ENCODE peak calls at places on chromosome X, in five cellular contexts. M is Caco-2, A is HFF-Myc, F is kidney, R is upper lobe of right lung. G is an unnamed sample.

GRCh38 chrX:12080265-12080664 is 58.0 kb upstream of the FRMPD4 start:
- DNase-seq in F (no peak), R (no peak), A (no peak), M (peak; percentile 5), G (no peak)

GRCh38 chrX:151702741-151703352 is 7.6 kb downstream of the PRRG3 start:
- DNase-seq in A (no peak), F (no peak), R (no peak), M (no peak), G (no peak)

GRCh38 chrX:39984191-39984956 is 113.4 kb downstream of the BCOR start:
- DNase-seq in F (peak; percentile 51), R (no peak), M (peak; percentile 14), A (no peak), G (no peak)

GRCh38 chrX:109862386-109862910 is 129.4 kb upstream of the ACSL4 start:
- DNase-seq in A (no peak), F (no peak), M (no peak), R (no peak), G (no peak)

GRCh38 chrX:4944767-4945166 is 1231.3 kb upstream of the PRKX start:
- DNase-seq in R (no peak), F (no peak), A (no peak), M (no peak), G (no peak)

GRCh38 chrX:9122504-9123245 is 88.7 kb upstream of the FAM9B start:
- DNase-seq in A (no peak), M (no peak), F (no peak), R (no peak), G (no peak)

GRCh38 chrX:74133156-74133796 is 170.7 kb upstream of the ZCCHC13 start:
- DNase-seq in M (peak; percentile 44), F (no peak), A (peak; percentile 4), R (no peak), G (peak; percentile 6)

GRCh38 chrX:56281789-56282188 is 49.6 kb downstream of the KLF8 start:
- DNase-seq in M (peak; percentile 9), F (no peak), R (no peak), A (no peak), G (no peak)

GRCh38 chrX:45774961-45775360 is 574.3 kb upstream of the DIPK2B start:
- DNase-seq in M (no peak), A (no peak), F (no peak), R (no peak), G (no peak)

GRCh38 chrX:98203800-98204199 is 1320.1 kb downstream of the RPA4 start:
- DNase-seq in A (no peak), R (no peak), M (no peak), F (no peak), G (no peak)

GRCh38 chrX:19566359-19567141 is 51.2 kb upstream of the MAP3K15 start:
- DNase-seq in M (peak; percentile 47), F (no peak), R (no peak), A (no peak), G (no peak)

GRCh38 chrX:123884809-123885408 is 25.1 kb downstream of the XIAP start:
- DNase-seq in A (no peak), F (no peak), R (no peak), M (peak; percentile 60), G (no peak)

GRCh38 chrX:131703646-131704045 is 159.8 kb downstream of the OR13H1 start:
- DNase-seq in R (no peak), F (no peak), M (no peak), A (no peak), G (no peak)

GRCh38 chrX:13110427-13111324 is 66.3 kb upstream of the FAM9C start:
- DNase-seq in F (peak; percentile 80), R (no peak), A (peak; percentile 47), M (no peak), G (peak; percentile 83)

GRCh38 chrX:38620623-38621022 is 59.3 kb downstream of the TSPAN7 start:
- DNase-seq in F (no peak), A (no peak), R (no peak), M (no peak), G (no peak)

GRCh38 chrX:76153221-76153620 is 19.6 kb upstream of the PBDC1 start:
- DNase-seq in R (no peak), A (no peak), F (no peak), M (no peak), G (no peak)

GRCh38 chrX:76148011-76148665 is 24.7 kb upstream of the PBDC1 start:
- DNase-seq in A (no peak), R (no peak), F (no peak), M (no peak), G (no peak)

GRCh38 chrX:76148753-76149152 is 24.1 kb upstream of the PBDC1 start:
- DNase-seq in F (no peak), A (no peak), M (no peak), R (no peak), G (no peak)
- H3K4me3 ChIP-seq in F (peak overlapping the region; percentile 37), A (peak overlapping the region; percentile 27), M (peak overlapping the region; percentile 5), R (peak overlapping the region; percentile 35), G (peak overlapping the region; percentile 26)

DNA sequence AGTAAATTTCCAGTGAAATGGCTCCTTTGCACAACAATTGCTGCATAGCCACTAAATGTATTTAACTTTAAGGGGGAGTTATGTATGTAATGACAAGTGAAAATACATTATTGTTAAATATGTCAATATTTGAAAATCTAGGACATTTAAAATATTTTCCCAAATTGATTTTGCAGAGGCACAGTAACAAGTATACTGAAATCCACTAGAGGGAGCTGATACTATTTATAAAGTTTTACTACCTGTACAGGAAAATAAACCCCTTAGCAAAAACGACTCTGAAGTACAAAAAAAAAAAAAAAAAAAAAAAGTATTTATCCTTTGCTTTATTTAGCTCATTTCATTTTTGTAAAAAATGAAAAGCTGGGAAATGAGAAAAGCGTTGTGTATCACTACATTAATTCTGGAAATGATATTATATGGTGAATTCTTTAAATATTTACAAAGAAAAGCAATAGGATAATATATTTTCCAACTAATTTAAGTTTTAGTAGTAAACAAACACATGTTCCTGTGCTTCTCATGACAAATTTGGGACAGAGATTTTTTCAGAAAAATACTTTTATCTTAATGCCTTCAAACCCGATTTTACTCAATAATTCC is 727.7 kb downstream of the DMD start:
- DNase-seq in R (no peak), M (no peak), A (no peak), F (no peak), G (no peak)
- TF ChIP-seq CTCF in R (peak; percentile 20), M (peak; percentile 20), A (no peak), F (no peak), G (peak; percentile 33)

GRCh38 chrX:150558424-150558823 is 10.0 kb upstream of the MTM1 start:
- DNase-seq in R (no peak), F (no peak), M (no peak), A (no peak), G (no peak)
- H3K4me3 ChIP-seq in R (no peak overlapping the region), F (no peak overlapping the region), M (no peak overlapping the region), A (no peak overlapping the region), G (no peak overlapping the region)

GRCh38 chrX:63128509-63128908 is 222.6 kb downstream of the SPIN4 start:
- DNase-seq in A (no peak), M (peak; percentile 31), F (no peak), R (no peak), G (no peak)
- TF ChIP-seq CTCF in A (peak; percentile 15), M (peak; percentile 46), F (peak; percentile 26), R (peak; percentile 45), G (peak; percentile 48)

DNA sequence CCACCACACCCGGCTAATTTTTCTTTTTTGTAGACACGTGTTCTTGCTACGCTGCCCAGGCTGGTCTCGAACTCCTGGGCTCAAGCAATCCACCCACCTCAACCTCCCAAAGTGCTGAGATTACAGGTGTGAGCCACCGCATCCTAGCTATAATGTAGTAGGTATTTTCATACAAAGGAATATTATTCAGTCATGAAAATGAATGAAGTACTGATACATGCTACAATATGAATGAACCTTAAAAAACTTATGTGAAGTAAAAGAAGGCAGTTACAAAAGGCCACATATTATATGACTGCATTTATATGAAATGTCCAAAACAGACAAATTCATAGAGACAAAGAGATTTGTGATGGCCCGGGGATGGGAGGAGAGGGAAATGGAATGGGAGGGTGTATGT is 4.7 kb upstream of the GATA1 start:
- DNase-seq in F (no peak), A (no peak), R (no peak), M (no peak), G (no peak)
- H3K4me3 ChIP-seq in F (no peak overlapping the region), A (no peak overlapping the region), R (no peak overlapping the region), M (no peak overlapping the region), G (no peak overlapping the region)

GRCh38 chrX:84168095-84168494 is 19.9 kb downstream of the RPS6KA6 start:
- DNase-seq in F (no peak), A (no peak), R (no peak), M (no peak), G (no peak)
- TF ChIP-seq CTCF in F (no peak), A (no peak), R (no peak), M (no peak), G (no peak)

DNA sequence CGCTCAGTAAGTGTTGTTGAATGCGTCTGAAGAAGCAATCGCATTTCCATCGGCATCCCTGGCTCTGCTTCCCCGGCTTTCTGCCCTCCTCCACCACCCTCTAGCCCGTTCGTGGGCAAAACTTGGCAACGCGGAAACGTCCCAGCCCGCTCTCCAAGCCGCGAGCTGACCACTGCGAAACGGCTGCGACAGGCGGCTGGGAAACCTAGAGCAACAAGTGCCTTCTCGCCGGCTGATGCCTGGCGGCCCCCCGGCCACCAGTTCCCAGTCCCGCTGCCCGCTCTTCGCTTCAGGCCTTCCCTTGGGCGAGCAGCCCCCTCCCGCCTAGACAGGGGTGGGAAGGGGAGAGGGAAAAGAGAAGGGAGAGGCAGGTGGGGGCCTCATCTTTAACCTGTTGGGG is 837 bp downstream of the CITED1 start:
- DNase-seq in R (no peak), M (no peak), A (no peak), F (no peak), G (no peak)
- H3K4me3 ChIP-seq in R (peak overlapping the region; percentile 46), M (no peak overlapping the region), A (no peak overlapping the region), F (no peak overlapping the region), G (peak overlapping the region; percentile 4)

DNA sequence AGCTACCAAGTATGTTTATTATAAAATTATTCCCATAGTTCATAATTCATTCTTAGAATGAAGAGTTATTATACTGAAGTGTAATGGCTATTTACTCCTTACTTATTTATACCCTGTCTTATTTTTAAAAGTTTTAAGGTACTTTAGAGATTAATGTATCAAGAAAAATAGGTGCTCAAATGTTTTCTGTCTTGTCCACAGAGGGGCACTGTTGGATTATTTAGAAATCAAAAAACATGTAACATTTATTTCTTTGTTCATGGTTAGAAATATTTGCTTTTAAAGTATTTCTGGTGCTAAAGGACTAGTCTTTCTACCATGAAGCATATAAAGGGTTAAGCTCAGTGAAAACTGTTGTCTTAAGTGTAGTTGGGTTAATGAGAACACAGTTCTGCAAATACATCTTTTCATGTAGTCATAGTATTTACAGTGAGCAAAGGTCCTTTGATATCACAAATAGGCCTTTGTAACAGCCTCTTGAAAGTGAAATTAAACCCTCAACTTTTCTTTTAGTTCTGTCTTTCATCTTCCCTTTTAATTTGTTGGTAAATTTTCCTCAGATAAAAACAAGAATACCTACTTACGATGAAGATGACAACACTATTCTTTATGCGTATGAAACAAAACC is 7.7 kb downstream of the SCML1 start:
- DNase-seq in M (no peak), R (no peak), A (no peak), F (no peak), G (no peak)
- TF ChIP-seq CTCF in M (no peak), R (peak; percentile 33), A (no peak), F (no peak), G (peak; percentile 30)